ENCODE peak calls at places on chromosomes 7 and 10, in eight cellular contexts. P is pancreas, W is body of pancreas, B is psoas muscle, T is retinal pigment epithelial cell, E is transverse colon, Z is brain microvascular endothelial cell, I is colonic mucosa. Q is an unnamed sample.

GRCh38 chr7:23863209-23863798 is 153.3 kb downstream of the STK31 start:
- DNase-seq in W (no peak), Z (peak; percentile 29), I (no peak), B (no peak), T (no peak), E (no peak), P (no peak), Q (peak; percentile 39)

GRCh38 chr10:75001715-75002350 is 109.6 kb upstream of the SAMD8 start:
- DNase-seq in E (no peak), I (no peak), W (no peak), B (no peak), P (no peak), Z (no peak), T (no peak), Q (no peak)

GRCh38 chr10:122276611-122277205 is 5.6 kb downstream of the BTBD16 start:
- DNase-seq in B (no peak), P (no peak), E (no peak), W (no peak), T (no peak), Z (peak; percentile 65), I (no peak), Q (peak; percentile 79)

GRCh38 chr7:151923097-151923876 is 33.0 kb upstream of the GALNTL5 start:
- DNase-seq in W (no peak), Z (no peak), E (no peak), B (no peak), I (no peak), T (no peak), P (no peak), Q (no peak)

GRCh38 chr10:67302701-67303100 is 376.9 kb downstream of the LRRTM3 start:
- DNase-seq in I (no peak), B (no peak), W (no peak), P (no peak), E (no peak), T (no peak), Z (no peak), Q (no peak)

GRCh38 chr10:95539560-95540284 is 21.4 kb downstream of the SORBS1 start:
- DNase-seq in B (no peak), Z (no peak), I (no peak), W (no peak), E (no peak), T (no peak), P (no peak), Q (no peak)

GRCh38 chr7:1949681-1950055 is 279.6 kb downstream of the ELFN1 start:
- DNase-seq in W (peak; percentile 8), Z (no peak), I (no peak), P (no peak), T (no peak), B (no peak), E (no peak), Q (no peak)

GRCh38 chr10:670990-671389 is 18.5 kb downstream of the DIP2C start:
- DNase-seq in W (no peak), P (no peak), E (peak; percentile 2), T (no peak), B (no peak), I (peak; percentile 12), Z (no peak), Q (no peak)

GRCh38 chr7:23981314-23981713 is 271.3 kb downstream of the STK31 start:
- DNase-seq in Z (no peak), I (no peak), W (no peak), P (no peak), E (no peak), T (no peak), B (no peak), Q (no peak)

GRCh38 chr10:113735913-113736312 is 15.6 kb upstream of the PLEKHS1 start:
- DNase-seq in W (peak; percentile 17), E (no peak), Z (no peak), B (no peak), P (no peak), I (no peak), T (no peak), Q (no peak)

GRCh38 chr7:66326501-66327180 is 121.5 kb downstream of the TPST1 start:
- DNase-seq in P (no peak), B (no peak), T (no peak), Z (peak; percentile 87), W (no peak), E (no peak), I (no peak), Q (peak; percentile 90)

GRCh38 chr7:4712371-4713182 is 30.5 kb downstream of the FOXK1 start:
- DNase-seq in I (peak; percentile 35), P (no peak), W (no peak), E (peak; percentile 36), Z (peak; percentile 63), T (no peak), B (no peak), Q (no peak)

GRCh38 chr10:77564781-77565589 is 72.6 kb downstream of the KCNMA1 start:
- DNase-seq in Z (no peak), E (no peak), T (no peak), W (no peak), I (no peak), B (no peak), P (no peak), Q (peak; percentile 9)

GRCh38 chr10:5942001-5942400 is 35.3 kb downstream of the IL15RA start:
- DNase-seq in P (no peak), I (no peak), W (no peak), Z (no peak), B (no peak), E (no peak), T (no peak), Q (no peak)

GRCh38 chr7:96436880-96437279 is 115.0 kb upstream of the SLC25A13 start:
- DNase-seq in Z (no peak), P (no peak), I (no peak), B (no peak), T (no peak), E (no peak), W (no peak), Q (no peak)

GRCh38 chr10:132329565-132330485 is 2.2 kb upstream of the LRRC27 start:
- DNase-seq in P (no peak), E (no peak), T (no peak), Z (peak; percentile 52), B (no peak), I (no peak), W (no peak), Q (peak; percentile 65)
- H3K4me3 ChIP-seq in P (no peak overlapping the region), E (peak overlapping the region; percentile 75), T (no peak overlapping the region), Z (peak overlapping the region; percentile 91), B (peak overlapping the region; percentile 86), I (no peak overlapping the region), W (no peak overlapping the region), Q (peak overlapping the region; percentile 95)

DNA sequence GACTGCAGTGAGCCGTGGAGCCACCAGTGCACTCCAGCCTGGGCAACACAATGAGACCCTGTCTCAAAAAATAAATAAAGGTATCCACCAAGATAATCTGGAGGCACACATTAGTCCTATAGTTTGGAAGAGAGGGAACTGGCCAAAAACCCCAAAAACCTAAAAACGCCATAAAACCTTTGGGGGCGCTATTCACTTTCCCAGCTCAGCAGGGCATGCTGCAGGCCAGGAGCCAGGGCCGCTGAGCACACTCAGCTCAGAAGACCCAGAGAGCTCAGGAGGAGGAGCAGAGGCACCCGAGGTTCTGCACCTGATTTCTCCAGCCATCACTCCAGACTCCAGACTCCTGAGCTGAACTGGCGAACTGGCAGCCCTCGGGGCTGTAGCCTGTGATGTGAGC is 167.2 kb upstream of the IMMP2L start:
- DNase-seq in W (no peak), P (no peak), Z (no peak), T (no peak), B (no peak), E (no peak), I (no peak), Q (no peak)
- TF ChIP-seq CTCF in W (no peak), P (no peak), Z (peak; percentile 10), T (no peak), B (no peak), E (no peak), I (no peak), Q (no peak)

GRCh38 chr10:79399242-79399831 is 46.1 kb downstream of the ZCCHC24 start:
- DNase-seq in B (peak; percentile 88), P (peak; percentile 50), W (peak; percentile 66), T (peak; percentile 73), Z (peak; percentile 90), E (peak; percentile 79), I (peak; percentile 81), Q (peak; percentile 99)
- H3K4me3 ChIP-seq in B (peak overlapping the region; percentile 23), P (no peak overlapping the region), W (no peak overlapping the region), T (peak overlapping the region; percentile 18), Z (peak overlapping the region; percentile 12), E (no peak overlapping the region), I (no peak overlapping the region), Q (peak overlapping the region; percentile 11)

GRCh38 chr7:47420117-47420780 is 161.7 kb downstream of the TNS3 start:
- DNase-seq in E (no peak), B (no peak), T (no peak), I (no peak), W (no peak), P (no peak), Z (no peak), Q (no peak)
- TF ChIP-seq CTCF in E (no peak), B (no peak), T (no peak), I (no peak), W (no peak), P (no peak), Z (no peak), Q (no peak)